ENCODE peak calls at places on chromosomes 16 and 17, in five cellular contexts. G is activated CD4-positive, alpha-beta T cell treated with anti-CD3 and anti-CD28 coated beads for 24 hours; R is CD4-positive, alpha-beta T cell; M is Kasumi-1; Y is HCEC 1CT. H is an unnamed sample.

GRCh38 chr16:19824216-19824615 is 60.4 kb downstream of the GPRC5B start:
- DNase-seq in G (no peak), R (no peak), M (no peak), Y (no peak), H (no peak)

GRCh38 chr17:33511670-33512069 is 218.6 kb upstream of the ASIC2 start:
- DNase-seq in G (no peak), R (no peak), M (no peak), Y (no peak), H (no peak)

GRCh38 chr17:40095356-40095943 is 4.9 kb downstream of the NR1D1 start:
- DNase-seq in G (no peak), R (no peak), M (no peak), Y (no peak), H (no peak)

GRCh38 chr16:29663020-29663828 is at the start of gene SPN:
- DNase-seq in G (no peak), R (no peak), M (peak), Y (no peak), H (no peak)

GRCh38 chr16:11413907-11414595 is 68.8 kb downstream of the RMI2 start:
- DNase-seq in G (no peak), R (no peak), M (no peak), Y (no peak), H (no peak)

GRCh38 chr17:72176902-72177660 is 56.3 kb downstream of the SOX9 start:
- DNase-seq in G (no peak), R (no peak), M (no peak), Y (no peak), H (peak)

GRCh38 chr16:49763826-49764225 is 92.1 kb downstream of the ZNF423 start:
- DNase-seq in G (no peak), R (no peak), M (no peak), Y (no peak), H (no peak)

GRCh38 chr16:7013990-7014389 is 318.7 kb upstream of the RBFOX1 start:
- DNase-seq in G (no peak), R (no peak), M (no peak), Y (no peak), H (no peak)

GRCh38 chr17:43040655-43041054 is 15.6 kb downstream of the RND2 start:
- DNase-seq in G (no peak), R (no peak), M (no peak), Y (no peak), H (no peak)

GRCh38 chr17:45160505-45161287 is 979 bp upstream of the HEXIM2 start:
- DNase-seq in G (peak), R (peak), M (peak), Y (peak), H (peak)

GRCh38 chr17:57323391-57323790 is 67.1 kb downstream of the MSI2 start:
- DNase-seq in G (no peak), R (no peak), M (no peak), Y (no peak), H (no peak)

GRCh38 chr17:43779145-43780125 is 658 bp upstream of the DUSP3 start:
- DNase-seq in G (no peak), R (peak), M (peak), Y (no peak), H (no peak)

GRCh38 chr16:261031-261691 is 14.6 kb downstream of the RGS11 start:
- DNase-seq in G (no peak), R (no peak), M (no peak), Y (no peak), H (no peak)

GRCh38 chr17:61002316-61002736 is 324.7 kb downstream of the BCAS3 start:
- DNase-seq in G (no peak), R (no peak), M (peak), Y (peak), H (peak)

GRCh38 chr16:7487896-7488295 is 155.3 kb downstream of the RBFOX1 start:
- DNase-seq in G (no peak), R (no peak), M (no peak), Y (no peak), H (no peak)

GRCh38 chr17:59561042-59561441 is 4.4 kb upstream of the DHX40 start:
- DNase-seq in G (no peak), R (no peak), M (peak), Y (peak), H (peak)

GRCh38 chr17:57477483-57478357 is 221.4 kb downstream of the MSI2 start:
- DNase-seq in G (no peak), R (no peak), M (no peak), Y (no peak), H (no peak)

GRCh38 chr17:40095944-40096791 is 4.2 kb downstream of the NR1D1 start:
- DNase-seq in G (peak), R (peak), M (peak), Y (no peak), H (no peak)

GRCh38 chr17:40551091-40551873 is 14.0 kb downstream of the CCR7 start:
- DNase-seq in G (no peak), R (no peak), M (no peak), Y (peak), H (peak)

GRCh38 chr17:42514867-42515266 is 21.2 kb upstream of the NAGLU start:
- DNase-seq in G (no peak), R (no peak), M (no peak), Y (no peak), H (no peak)

GRCh38 chr17:1331708-1332107 is 52.2 kb downstream of the TRARG1 start:
- DNase-seq in G (no peak), R (no peak), M (no peak), Y (no peak), H (no peak)

GRCh38 chr16:11253009-11253994 is 2.7 kb downstream of the SOCS1 start:
- DNase-seq in G (no peak), R (peak), M (no peak), Y (peak), H (peak)

GRCh38 chr17:80585880-80586279 is 41.2 kb downstream of the RPTOR start:
- DNase-seq in G (no peak), R (no peak), M (peak), Y (no peak), H (no peak)

GRCh38 chr17:47934856-47935255 is 6.5 kb upstream of the PNPO start:
- DNase-seq in G (no peak), R (no peak), M (no peak), Y (no peak), H (peak)